ENCODE peak calls at places on chromosome 19, in six cellular contexts. One of them, this sample, is unnamed.
A peak's percentile ranks its signal among the peaks of the same experiment; 100 is the strongest.

GRCh38 chr19:1513492-1514294 is 874 bp upstream of the ADAMTSL5 start:
- DNase-seq in stomach: peak; percentile 53
- DNase-seq in H1: no peak
- DNase-seq in HCT116: peak; percentile 53
- DNase-seq in H54: peak; percentile 79
- DNase-seq in tibial nerve: no peak
- DNase-seq in this sample: peak; percentile 78

GRCh38 chr19:38099966-38100365 is 124.1 kb downstream of the DPF1 start:
- DNase-seq in tibial nerve: no peak
- DNase-seq in H1: no peak
- DNase-seq in HCT116: no peak
- DNase-seq in stomach: no peak
- DNase-seq in H54: no peak
- DNase-seq in this sample: no peak

GRCh38 chr19:32607479-32607878 is 26.5 kb downstream of the PDCD5 start:
- DNase-seq in HCT116: no peak
- DNase-seq in tibial nerve: no peak
- DNase-seq in H54: no peak
- DNase-seq in stomach: no peak
- DNase-seq in H1: no peak
- DNase-seq in this sample: no peak

GRCh38 chr19:6260912-6261636 is 18.7 kb downstream of the MLLT1 start:
- DNase-seq in HCT116: no peak
- DNase-seq in H1: peak; percentile 38
- DNase-seq in tibial nerve: no peak
- DNase-seq in H54: no peak
- DNase-seq in stomach: peak; percentile 41
- DNase-seq in this sample: peak; percentile 46

GRCh38 chr19:44596428-44597130 is 16.8 kb upstream of the IGSF23 start:
- DNase-seq in HCT116: no peak
- DNase-seq in stomach: peak; percentile 37
- DNase-seq in tibial nerve: no peak
- DNase-seq in H54: no peak
- DNase-seq in H1: no peak
- DNase-seq in this sample: no peak

GRCh38 chr19:51407631-51408131 is 9.8 kb downstream of the SIGLEC10 start:
- DNase-seq in tibial nerve: no peak
- DNase-seq in H1: no peak
- DNase-seq in stomach: peak; percentile 40
- DNase-seq in HCT116: peak; percentile 46
- DNase-seq in H54: peak; percentile 17
- DNase-seq in this sample: peak; percentile 49

GRCh38 chr19:48424694-48425219 is 21.0 kb upstream of the GRWD1 start:
- DNase-seq in tibial nerve: no peak
- DNase-seq in H1: no peak
- DNase-seq in H54: peak; percentile 51
- DNase-seq in HCT116: no peak
- DNase-seq in stomach: no peak
- DNase-seq in this sample: no peak

GRCh38 chr19:48713041-48713863 is 6.3 kb downstream of the MAMSTR start:
- DNase-seq in HCT116: no peak
- DNase-seq in tibial nerve: no peak
- DNase-seq in H1: no peak
- DNase-seq in stomach: no peak
- DNase-seq in H54: no peak
- DNase-seq in this sample: no peak

GRCh38 chr19:39410620-39411005 is 1.9 kb upstream of the PLEKHG2 start:
- DNase-seq in H54: no peak
- DNase-seq in HCT116: no peak
- DNase-seq in tibial nerve: no peak
- DNase-seq in H1: no peak
- DNase-seq in stomach: no peak
- DNase-seq in this sample: no peak

GRCh38 chr19:32708457-32708856 is 11.1 kb upstream of the TDRD12 start:
- DNase-seq in H1: no peak
- DNase-seq in stomach: no peak
- DNase-seq in tibial nerve: no peak
- DNase-seq in HCT116: no peak
- DNase-seq in H54: no peak
- DNase-seq in this sample: no peak

GRCh38 chr19:42563352-42564210 is 31.1 kb downstream of the CEACAM8 start:
- DNase-seq in tibial nerve: peak; percentile 5
- DNase-seq in stomach: peak; percentile 29
- DNase-seq in HCT116: peak; percentile 43
- DNase-seq in H1: no peak
- DNase-seq in H54: peak; percentile 60
- DNase-seq in this sample: peak; percentile 18

GRCh38 chr19:50323782-50324133 is 5.4 kb downstream of the KCNC3 start:
- DNase-seq in tibial nerve: no peak
- DNase-seq in H54: no peak
- DNase-seq in H1: no peak
- DNase-seq in stomach: no peak
- DNase-seq in HCT116: no peak
- DNase-seq in this sample: no peak

GRCh38 chr19:43619262-43620060 is at the start of gene ZNF428:
- DNase-seq in tibial nerve: peak; percentile 69
- DNase-seq in HCT116: peak; percentile 61
- DNase-seq in stomach: peak; percentile 87
- DNase-seq in H54: peak; percentile 97
- DNase-seq in H1: peak; percentile 88
- DNase-seq in this sample: peak; percentile 94

GRCh38 chr19:33510728-33511255 is 10.8 kb downstream of the PEPD start:
- DNase-seq in HCT116: no peak
- DNase-seq in H54: no peak
- DNase-seq in tibial nerve: no peak
- DNase-seq in stomach: no peak
- DNase-seq in H1: no peak
- DNase-seq in this sample: no peak

DNA sequence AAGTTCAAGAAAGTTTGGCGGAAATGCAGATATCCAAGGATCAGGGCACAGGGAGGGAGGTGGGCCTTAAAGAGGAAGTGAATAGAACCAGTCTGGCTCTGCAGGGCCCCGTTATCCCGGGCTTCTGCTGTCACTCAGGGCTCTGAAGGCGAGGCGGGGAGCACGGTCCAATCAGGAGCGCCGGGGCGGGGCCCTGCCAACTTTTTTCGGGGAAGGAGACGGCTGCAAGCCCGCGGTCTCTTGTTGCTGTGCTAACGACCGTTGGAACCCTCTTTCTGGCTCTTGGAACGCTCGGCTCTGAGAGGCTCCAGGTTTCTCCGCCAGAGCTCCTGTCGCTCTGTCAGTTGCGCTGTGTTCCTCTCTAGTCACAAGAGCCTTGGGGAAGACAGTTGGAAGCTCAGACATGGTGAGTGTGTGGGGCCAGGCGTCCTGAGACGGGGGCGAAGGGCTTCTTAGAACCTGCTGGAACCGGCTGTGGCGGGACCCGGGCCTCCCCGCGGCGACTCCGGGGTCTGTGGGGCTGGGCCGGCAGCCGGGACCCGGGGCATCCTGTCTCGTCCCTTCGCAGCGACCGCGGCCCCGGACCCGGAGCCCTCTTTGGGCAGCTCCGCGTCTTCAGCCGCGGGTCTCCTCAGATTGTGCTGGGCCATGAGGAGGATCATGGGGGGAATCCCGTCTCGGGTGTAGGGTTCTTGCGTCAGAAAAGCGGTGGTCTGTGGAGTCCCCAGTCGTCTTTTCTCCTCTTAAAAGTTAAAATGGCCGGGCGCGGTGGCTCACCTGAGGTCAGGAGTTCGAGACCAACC is 27.7 kb downstream of the ZNF844 start:
- DNase-seq in H1: peak; percentile 81
- DNase-seq in stomach: peak; percentile 80
- DNase-seq in HCT116: no peak
- DNase-seq in H54: peak; percentile 90
- DNase-seq in tibial nerve: peak; percentile 58
- DNase-seq in this sample: peak; percentile 92
- TF ChIP-seq POLR2A in H1: peak; percentile 74
- TF ChIP-seq POLR2A in stomach: no peak
- TF ChIP-seq POLR2A in HCT116: no peak
- TF ChIP-seq POLR2A in H54: peak; percentile 52
- TF ChIP-seq POLR2A in tibial nerve: peak; percentile 40
- TF ChIP-seq POLR2A in this sample: peak; percentile 87

GRCh38 chr19:46785054-46785979 is 3.1 kb downstream of the SLC1A5 start:
- DNase-seq in tibial nerve: no peak
- DNase-seq in stomach: no peak
- DNase-seq in H54: no peak
- DNase-seq in H1: no peak
- DNase-seq in HCT116: no peak
- DNase-seq in this sample: no peak
- TF ChIP-seq POLR2A in tibial nerve: no peak
- TF ChIP-seq POLR2A in stomach: no peak
- TF ChIP-seq POLR2A in H54: no peak
- TF ChIP-seq POLR2A in H1: peak; percentile 3
- TF ChIP-seq POLR2A in HCT116: no peak
- TF ChIP-seq POLR2A in this sample: peak; percentile 70

DNA sequence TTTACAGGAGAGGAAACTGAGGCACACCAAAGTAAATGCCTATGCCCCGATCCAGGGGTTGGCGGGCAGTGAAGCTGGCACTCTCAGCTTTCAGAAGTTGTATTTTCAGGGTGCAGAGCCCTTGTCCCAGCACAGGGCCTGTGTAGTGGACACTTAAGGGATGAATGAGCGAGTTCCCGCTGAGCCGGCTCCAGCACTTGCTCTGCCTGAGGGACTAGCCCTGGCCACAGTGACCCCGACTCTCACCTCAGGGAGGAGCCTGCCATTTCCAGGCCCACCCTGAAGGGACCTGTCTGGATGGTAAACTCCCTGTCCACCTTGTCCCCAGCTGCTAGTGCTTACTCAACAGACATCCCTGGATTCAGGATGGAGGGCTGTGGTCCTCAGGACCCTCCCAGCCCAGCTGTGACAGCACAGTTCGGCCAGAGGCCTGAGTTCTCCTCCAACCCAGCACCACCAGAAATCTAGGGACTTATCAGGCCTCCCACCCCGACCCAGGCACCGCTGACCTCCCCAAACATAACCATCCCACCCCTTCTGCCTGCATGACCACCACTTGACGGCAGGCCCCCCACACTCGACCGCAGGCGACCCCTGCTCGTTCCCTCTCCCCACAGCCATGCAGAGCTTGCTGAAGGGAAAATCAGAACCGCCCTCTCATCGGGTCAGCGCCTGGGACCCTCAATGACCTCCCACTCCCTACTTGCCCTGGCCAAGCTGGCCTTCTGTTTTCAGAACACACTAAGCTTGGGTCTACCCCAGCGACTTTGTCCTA is 8.4 kb downstream of the PPP6R1 start:
- DNase-seq in stomach: no peak
- DNase-seq in H54: no peak
- DNase-seq in HCT116: no peak
- DNase-seq in H1: no peak
- DNase-seq in tibial nerve: no peak
- DNase-seq in this sample: no peak
- TF ChIP-seq POLR2A in stomach: no peak
- TF ChIP-seq POLR2A in H54: no peak
- TF ChIP-seq POLR2A in HCT116: no peak
- TF ChIP-seq POLR2A in H1: no peak
- TF ChIP-seq POLR2A in tibial nerve: no peak
- TF ChIP-seq POLR2A in this sample: no peak

DNA sequence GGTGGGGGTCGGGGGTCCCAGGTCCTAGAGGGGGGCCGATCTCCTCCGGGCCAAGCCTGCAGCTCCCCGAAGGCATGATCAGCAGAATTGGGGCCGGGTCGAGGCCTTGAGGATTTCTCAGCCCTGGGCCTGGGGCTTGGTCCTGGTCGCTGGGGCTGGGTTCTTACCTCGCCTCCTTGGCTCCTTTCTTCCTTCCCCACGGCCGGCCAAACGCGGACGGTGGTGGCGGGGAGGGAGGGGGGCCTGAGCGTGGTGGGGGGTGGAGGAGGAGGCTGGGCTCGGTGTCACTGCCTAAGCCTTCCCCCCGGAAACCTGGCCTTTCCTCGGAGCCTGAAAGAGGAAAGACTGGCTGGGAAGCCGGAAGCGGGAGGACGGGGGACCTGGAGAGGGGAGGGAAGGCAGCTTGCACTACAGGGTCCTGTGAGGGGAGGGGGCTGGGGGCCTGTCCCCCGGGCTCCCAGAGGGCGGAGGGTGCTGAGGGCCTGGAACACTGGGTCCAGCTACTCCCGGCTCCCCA is at the start of gene ZNF579:
- DNase-seq in H54: peak; percentile 97
- DNase-seq in tibial nerve: peak; percentile 82
- DNase-seq in stomach: peak; percentile 89
- DNase-seq in HCT116: peak; percentile 84
- DNase-seq in H1: no peak
- DNase-seq in this sample: peak; percentile 86
- TF ChIP-seq POLR2A in H54: peak; percentile 38
- TF ChIP-seq POLR2A in tibial nerve: no peak
- TF ChIP-seq POLR2A in stomach: no peak
- TF ChIP-seq POLR2A in HCT116: no peak
- TF ChIP-seq POLR2A in H1: no peak
- TF ChIP-seq POLR2A in this sample: no peak

GRCh38 chr19:10403137-10404021 is at the start of gene CDC37:
- DNase-seq in HCT116: peak; percentile 93
- DNase-seq in H54: peak; percentile 96
- DNase-seq in stomach: peak; percentile 99
- DNase-seq in tibial nerve: peak; percentile 96
- DNase-seq in H1: peak; percentile 86
- DNase-seq in this sample: peak; percentile 97
- TF ChIP-seq POLR2A in HCT116: peak; percentile 47
- TF ChIP-seq POLR2A in H54: peak; percentile 97
- TF ChIP-seq POLR2A in stomach: peak; percentile 24
- TF ChIP-seq POLR2A in tibial nerve: peak; percentile 72
- TF ChIP-seq POLR2A in H1: no peak
- TF ChIP-seq POLR2A in this sample: peak; percentile 90

This sample was measured in erythroblast.